ENCODE peak calls at places on chromosomes 12 and 14, in seven cellular contexts. K is psoas muscle, W is transverse colon, A is stomach, T is mammary epithelial cell, J is adrenal gland, Y is lung. S is an unnamed sample.

GRCh38 chr14:58637391-58638230 is at the start of gene DACT1:
- DNase-seq in Y (peak; percentile 38), K (peak; percentile 74), A (peak; percentile 44), T (no peak), W (peak; percentile 50), J (peak; percentile 58), S (peak; percentile 76)

GRCh38 chr12:3628629-3629028 is 124.3 kb downstream of the CRACR2A start:
- DNase-seq in Y (no peak), K (no peak), T (no peak), J (no peak), W (no peak), A (no peak), S (no peak)

GRCh38 chr14:86143248-86143647 is 613.3 kb downstream of the FLRT2 start:
- DNase-seq in T (no peak), A (no peak), Y (no peak), K (no peak), J (no peak), W (no peak), S (no peak)

GRCh38 chr14:40870252-40870651 is 736.4 kb upstream of the LRFN5 start:
- DNase-seq in K (no peak), T (no peak), A (no peak), W (no peak), Y (no peak), J (no peak), S (no peak)

GRCh38 chr12:94615284-94616216 is 34.8 kb downstream of the TMCC3 start:
- DNase-seq in W (peak; percentile 66), Y (no peak), T (peak; percentile 93), K (peak; percentile 89), J (peak; percentile 48), A (peak; percentile 79), S (peak; percentile 24)

GRCh38 chr14:56207626-56208297 is 89.6 kb downstream of the PELI2 start:
- DNase-seq in A (no peak), W (peak; percentile 33), Y (no peak), K (no peak), T (no peak), J (no peak), S (no peak)

GRCh38 chr12:31961137-31961536 is 1.9 kb downstream of the RESF1 start:
- DNase-seq in T (no peak), J (no peak), W (no peak), A (no peak), Y (no peak), K (no peak), S (no peak)

GRCh38 chr12:84701966-84702365 is 210.6 kb downstream of the SLC6A15 start:
- DNase-seq in T (peak; percentile 10), W (no peak), A (no peak), Y (no peak), K (no peak), J (no peak), S (no peak)

GRCh38 chr14:90760591-90761316 is 55.5 kb downstream of the TTC7B start:
- DNase-seq in J (no peak), Y (no peak), W (no peak), K (no peak), T (peak; percentile 5), A (no peak), S (no peak)

GRCh38 chr14:54622189-54622958 is 55.4 kb downstream of the SAMD4A start:
- DNase-seq in A (no peak), J (no peak), K (no peak), W (no peak), Y (no peak), T (no peak), S (no peak)

GRCh38 chr12:125399489-125399888 is 334.3 kb downstream of the AACS start:
- DNase-seq in J (no peak), A (no peak), W (no peak), T (no peak), K (no peak), Y (no peak), S (no peak)

GRCh38 chr14:77025744-77026165 is 2.8 kb downstream of the IRF2BPL start:
- DNase-seq in J (peak; percentile 47), W (no peak), K (no peak), Y (no peak), A (no peak), T (peak; percentile 42), S (peak; percentile 31)

GRCh38 chr14:93951798-93952540 is 24.4 kb downstream of the ASB2 start:
- DNase-seq in K (peak; percentile 55), W (no peak), Y (no peak), T (no peak), J (no peak), A (no peak), S (no peak)

GRCh38 chr12:131911851-131912525 is 17.1 kb upstream of the PUS1 start:
- DNase-seq in W (no peak), Y (no peak), K (no peak), A (no peak), T (no peak), J (no peak), S (no peak)

GRCh38 chr12:52879394-52880351 is 25.2 kb downstream of the KRT8 start:
- DNase-seq in Y (peak; percentile 79), J (peak; percentile 81), K (peak; percentile 79), W (peak; percentile 85), A (peak; percentile 82), T (peak; percentile 79), S (peak; percentile 68)

GRCh38 chr12:2397356-2398045 is 344.7 kb downstream of the CACNA1C start:
- DNase-seq in J (peak; percentile 66), W (no peak), K (no peak), Y (no peak), A (no peak), T (peak; percentile 39), S (no peak)

GRCh38 chr12:3187846-3188755 is 110.9 kb downstream of the TSPAN9 start:
- DNase-seq in A (peak; percentile 36), Y (no peak), J (no peak), W (no peak), K (peak; percentile 48), T (no peak), S (no peak)

GRCh38 chr12:79001404-79001803 is 136.8 kb downstream of the SYT1 start:
- DNase-seq in W (no peak), A (no peak), Y (no peak), J (no peak), T (no peak), K (no peak), S (no peak)

GRCh38 chr14:69244946-69245345 is 15.0 kb upstream of the GALNT16 start:
- DNase-seq in A (no peak), K (no peak), W (no peak), T (no peak), Y (no peak), J (peak; percentile 49), S (no peak)

GRCh38 chr12:4567073-4567881 is 5.3 kb downstream of the DYRK4 start:
- DNase-seq in T (no peak), Y (no peak), J (no peak), K (no peak), A (no peak), W (no peak), S (no peak)

GRCh38 chr14:103745424-103745823 is 29.8 kb downstream of the ZFYVE21 start:
- DNase-seq in A (no peak), T (no peak), K (no peak), J (no peak), Y (no peak), W (no peak), S (no peak)

GRCh38 chr12:19480459-19480858 is 41.2 kb downstream of the AEBP2 start:
- DNase-seq in Y (no peak), W (no peak), T (no peak), K (no peak), A (no peak), J (no peak), S (no peak)

GRCh38 chr12:113231275-113232231 is 10.3 kb downstream of the TPCN1 start:
- DNase-seq in A (peak; percentile 15), W (no peak), K (no peak), J (no peak), Y (no peak), T (peak; percentile 62), S (no peak)
- H3K4me1 ChIP-seq in A (peaks cover 81% of the 10 kb centered on the region), W (peaks cover 6% of the 10 kb centered on the region), K (peaks cover 88% of the 10 kb centered on the region), J (peaks cover 71% of the 10 kb centered on the region), Y (peaks cover 26% of the 10 kb centered on the region), T (peaks cover 11% of the 10 kb centered on the region), S (peaks cover 100% of the 10 kb centered on the region)

DNA sequence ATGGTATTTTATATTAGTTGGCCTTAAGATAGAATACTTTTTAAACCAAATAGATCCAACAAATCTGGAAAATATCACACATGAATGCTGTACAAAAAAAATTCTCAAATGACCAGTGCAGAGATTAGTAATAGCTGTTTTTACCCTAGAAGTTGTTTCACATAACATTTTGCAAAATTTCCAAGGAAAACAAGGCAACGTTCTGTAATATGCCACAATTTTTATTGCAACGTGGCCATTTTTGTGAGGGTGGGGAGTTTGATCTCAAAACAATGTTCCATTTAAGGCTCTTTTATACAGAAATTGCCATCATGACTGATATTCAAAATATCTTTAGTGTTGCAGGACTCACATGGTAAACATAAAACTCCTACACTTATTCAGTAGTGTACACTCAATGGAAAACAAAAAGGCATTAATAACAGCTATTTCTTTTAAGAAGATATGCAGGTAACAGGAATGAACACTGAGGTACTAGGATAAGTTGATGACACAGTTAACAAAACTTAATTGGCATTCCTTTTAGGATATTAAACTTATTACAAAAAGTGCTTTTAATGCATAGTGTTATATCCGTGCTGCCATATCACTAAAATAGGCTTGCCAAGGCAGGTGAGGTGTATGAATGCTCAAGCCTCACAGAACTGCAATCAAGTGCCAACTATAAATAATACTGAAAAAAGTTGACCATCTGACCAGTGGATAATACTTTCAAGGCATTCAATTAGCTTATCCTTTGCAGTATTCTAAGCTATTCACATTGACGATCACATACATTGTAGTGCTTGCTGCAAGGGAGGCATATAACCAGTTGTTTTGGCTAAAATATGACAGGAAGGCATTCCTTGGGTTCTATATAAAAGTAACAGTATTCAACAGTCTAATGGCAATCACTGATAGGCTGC is 2.3 kb downstream of the CFL2 start:
- DNase-seq in Y (no peak), K (no peak), T (no peak), A (no peak), W (no peak), J (no peak), S (no peak)
- H3K4me1 ChIP-seq in Y (no peaks in the 10 kb centered on the region), K (peaks cover 37% of the 10 kb centered on the region), T (peaks cover 23% of the 10 kb centered on the region), A (peaks cover 60% of the 10 kb centered on the region), W (peaks cover 10% of the 10 kb centered on the region), J (peaks cover 42% of the 10 kb centered on the region), S (peaks cover 75% of the 10 kb centered on the region)

GRCh38 chr14:95534299-95535225 is at the start of gene GLRX5:
- DNase-seq in T (peak; percentile 100), Y (peak; percentile 99), A (peak; percentile 99), W (peak; percentile 99), J (peak; percentile 99), K (peak; percentile 99), S (peak; percentile 97)
- H3K4me1 ChIP-seq in T (peaks cover 40% of the 10 kb centered on the region), Y (peaks cover 13% of the 10 kb centered on the region), A (peaks cover 72% of the 10 kb centered on the region), W (peaks cover 42% of the 10 kb centered on the region), J (peaks cover 50% of the 10 kb centered on the region), K (peaks cover 74% of the 10 kb centered on the region), S (peaks cover 87% of the 10 kb centered on the region)

GRCh38 chr12:75825686-75826085 is 205.9 kb downstream of the PHLDA1 start:
- DNase-seq in T (peak; percentile 95), W (no peak), J (no peak), K (no peak), Y (no peak), A (no peak), S (no peak)
- H3K4me1 ChIP-seq in T (peaks cover 43% of the 10 kb centered on the region), W (no peaks in the 10 kb centered on the region), J (no peaks in the 10 kb centered on the region), K (peaks cover 4% of the 10 kb centered on the region), Y (no peaks in the 10 kb centered on the region), A (no peaks in the 10 kb centered on the region), S (peaks cover under 1% of the 10 kb centered on the region)

S was measured in left ventricle myocardium inferior.